ENCODE peak calls at places on chromosomes 2 and 18, in six cellular contexts. One of them, this sample, is unnamed.

GRCh38 chr2:17300141-17300540 is 218.1 kb downstream of the RAD51AP2 start:
- DNase-seq in IMR-90: peak
- DNase-seq in right lobe of liver: no peak
- DNase-seq in transverse colon: no peak
- DNase-seq in MM.1S: no peak
- DNase-seq in heart left ventricle: no peak
- DNase-seq in this sample: no peak

GRCh38 chr2:190819835-190820234 is 60.8 kb upstream of the GLS start:
- DNase-seq in right lobe of liver: no peak
- DNase-seq in transverse colon: no peak
- DNase-seq in heart left ventricle: no peak
- DNase-seq in IMR-90: peak
- DNase-seq in MM.1S: no peak
- DNase-seq in this sample: no peak

GRCh38 chr2:132652501-132652900 is 17.5 kb downstream of the LYPD1 start:
- DNase-seq in IMR-90: no peak
- DNase-seq in right lobe of liver: no peak
- DNase-seq in MM.1S: no peak
- DNase-seq in heart left ventricle: no peak
- DNase-seq in transverse colon: no peak
- DNase-seq in this sample: no peak

GRCh38 chr2:241767464-241768250 is 9.0 kb upstream of the GAL3ST2 start:
- DNase-seq in IMR-90: no peak
- DNase-seq in right lobe of liver: no peak
- DNase-seq in MM.1S: no peak
- DNase-seq in transverse colon: no peak
- DNase-seq in heart left ventricle: no peak
- DNase-seq in this sample: no peak

GRCh38 chr18:37483221-37483971 is 82.2 kb downstream of the CELF4 start:
- DNase-seq in transverse colon: no peak
- DNase-seq in right lobe of liver: no peak
- DNase-seq in IMR-90: peak
- DNase-seq in heart left ventricle: no peak
- DNase-seq in MM.1S: peak
- DNase-seq in this sample: no peak

GRCh38 chr2:25936889-25937545 is 45.3 kb downstream of the KIF3C start:
- DNase-seq in right lobe of liver: no peak
- DNase-seq in IMR-90: no peak
- DNase-seq in heart left ventricle: no peak
- DNase-seq in transverse colon: no peak
- DNase-seq in MM.1S: no peak
- DNase-seq in this sample: peak

GRCh38 chr18:11518788-11519685 is 90.4 kb upstream of the SLC35G4 start:
- DNase-seq in right lobe of liver: peak
- DNase-seq in heart left ventricle: no peak
- DNase-seq in transverse colon: peak
- DNase-seq in IMR-90: peak
- DNase-seq in MM.1S: peak
- DNase-seq in this sample: no peak

GRCh38 chr18:32441536-32441935 is 29.1 kb downstream of the GAREM1 start:
- DNase-seq in heart left ventricle: no peak
- DNase-seq in right lobe of liver: no peak
- DNase-seq in transverse colon: no peak
- DNase-seq in MM.1S: no peak
- DNase-seq in IMR-90: no peak
- DNase-seq in this sample: no peak

GRCh38 chr2:178819992-178820391 is 12.8 kb upstream of the TTN start:
- DNase-seq in heart left ventricle: peak
- DNase-seq in transverse colon: no peak
- DNase-seq in MM.1S: peak
- DNase-seq in IMR-90: no peak
- DNase-seq in right lobe of liver: no peak
- DNase-seq in this sample: no peak

GRCh38 chr18:50051288-50051687 is 143.7 kb downstream of the MYO5B start:
- DNase-seq in IMR-90: no peak
- DNase-seq in heart left ventricle: no peak
- DNase-seq in MM.1S: no peak
- DNase-seq in right lobe of liver: no peak
- DNase-seq in transverse colon: no peak
- DNase-seq in this sample: no peak

DNA sequence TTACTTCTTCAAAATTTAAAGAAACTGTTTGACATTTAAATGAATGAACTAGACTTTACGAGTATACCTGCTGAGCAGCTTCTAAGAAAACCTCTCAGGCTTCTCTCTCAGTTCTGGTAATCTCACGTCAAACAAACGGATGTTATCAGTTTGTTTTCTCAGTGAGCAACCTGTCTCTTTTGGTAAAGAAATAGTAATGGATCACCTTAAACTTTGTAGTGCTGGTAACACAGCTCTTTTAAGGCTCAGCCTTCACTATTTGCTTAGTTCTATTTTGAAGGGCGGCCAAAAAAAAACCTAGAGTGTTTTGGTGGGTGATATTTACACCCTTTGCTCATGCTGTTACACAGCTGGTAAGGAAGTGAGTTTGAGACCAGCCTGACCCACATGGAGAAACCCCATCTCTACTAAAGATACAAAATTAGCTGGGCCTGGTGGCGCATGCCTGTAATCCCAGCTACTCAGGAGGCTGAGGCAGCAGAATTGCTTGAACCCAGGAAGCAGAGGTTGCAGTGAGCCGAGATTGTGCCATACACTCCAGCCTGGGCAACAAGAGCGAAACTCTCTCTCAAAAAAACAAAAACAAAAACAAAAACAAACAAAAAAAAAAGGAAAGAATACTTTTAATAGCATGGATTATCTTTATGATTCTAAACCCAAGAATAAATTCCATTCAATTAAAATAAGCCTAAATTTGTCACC is 15.9 kb downstream of the FN1 start:
- DNase-seq in transverse colon: no peak
- DNase-seq in heart left ventricle: no peak
- DNase-seq in MM.1S: no peak
- DNase-seq in IMR-90: no peak
- DNase-seq in right lobe of liver: no peak
- DNase-seq in this sample: no peak
- H3K4me3 ChIP-seq in transverse colon: no peak
- H3K4me3 ChIP-seq in heart left ventricle: no peak
- H3K4me3 ChIP-seq in MM.1S: no peak
- H3K4me3 ChIP-seq in IMR-90: no peak
- H3K4me3 ChIP-seq in right lobe of liver: no peak
- H3K4me3 ChIP-seq in this sample: no peak

DNA sequence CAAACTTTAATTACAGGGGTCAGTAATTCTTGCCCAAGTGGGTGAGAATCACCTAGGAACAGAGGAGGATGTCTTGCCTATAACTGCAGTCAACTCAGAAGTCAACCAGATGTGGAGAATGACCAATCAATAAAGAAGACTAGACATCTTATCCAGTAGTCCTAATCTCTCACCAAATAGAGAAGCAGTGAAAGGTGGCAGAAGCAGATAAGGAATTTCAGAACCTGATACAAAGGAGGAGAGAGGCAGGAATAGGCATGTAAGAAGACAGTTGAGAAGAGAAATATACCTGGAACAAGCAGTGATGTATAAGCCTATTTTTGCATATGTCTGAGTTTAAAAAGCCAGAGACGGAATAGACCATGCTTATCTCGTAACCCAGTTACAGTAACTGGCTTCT is 401.2 kb downstream of the SUCLG1 start:
- DNase-seq in heart left ventricle: no peak
- DNase-seq in right lobe of liver: no peak
- DNase-seq in IMR-90: no peak
- DNase-seq in MM.1S: no peak
- DNase-seq in transverse colon: no peak
- DNase-seq in this sample: no peak
- H3K27ac ChIP-seq in heart left ventricle: no peak
- H3K27ac ChIP-seq in right lobe of liver: no peak
- H3K27ac ChIP-seq in IMR-90: no peak
- H3K27ac ChIP-seq in MM.1S: no peak
- H3K27ac ChIP-seq in transverse colon: no peak
- H3K27ac ChIP-seq in this sample: no peak

DNA sequence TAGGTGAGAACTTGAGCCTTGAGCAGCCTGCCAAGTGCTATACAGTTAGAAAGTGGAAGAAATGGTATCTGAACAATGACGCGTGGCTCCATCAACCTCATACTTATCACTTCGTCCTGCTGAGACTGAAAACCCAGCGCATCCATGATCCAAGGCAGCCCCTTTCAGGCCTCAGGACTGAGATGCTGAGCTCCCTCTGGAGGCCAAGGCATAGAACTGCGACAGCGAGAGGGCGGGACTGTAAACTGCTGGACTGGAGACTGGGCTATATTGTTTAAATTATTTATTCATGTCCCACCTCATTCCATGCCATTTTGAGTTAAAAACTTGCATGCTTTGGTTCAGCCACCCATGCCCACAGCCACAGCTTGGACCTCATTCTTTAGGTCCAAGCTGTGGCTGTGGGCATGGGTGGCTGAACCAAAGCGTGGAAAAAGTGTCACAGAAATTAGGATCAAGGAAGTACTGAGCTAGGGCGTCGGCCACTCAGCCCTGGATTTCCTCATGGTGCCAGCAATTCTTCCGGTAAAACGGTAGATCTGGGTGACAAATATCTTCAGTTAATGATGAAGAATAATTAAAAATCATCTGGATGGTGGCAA is 195.5 kb downstream of the L3MBTL4 start:
- DNase-seq in heart left ventricle: no peak
- DNase-seq in MM.1S: peak
- DNase-seq in IMR-90: peak
- DNase-seq in right lobe of liver: no peak
- DNase-seq in transverse colon: no peak
- DNase-seq in this sample: no peak
- TF ChIP-seq CTCF in heart left ventricle: peak
- TF ChIP-seq CTCF in MM.1S: peak
- TF ChIP-seq CTCF in IMR-90: peak
- TF ChIP-seq CTCF in right lobe of liver: peak
- TF ChIP-seq CTCF in transverse colon: peak
- TF ChIP-seq CTCF in this sample: peak

GRCh38 chr2:129299756-129300155 is 679.7 kb upstream of the RAB6C start:
- DNase-seq in MM.1S: no peak
- DNase-seq in heart left ventricle: no peak
- DNase-seq in right lobe of liver: no peak
- DNase-seq in IMR-90: no peak
- DNase-seq in transverse colon: no peak
- DNase-seq in this sample: no peak

GRCh38 chr2:129302815-129303214 is 676.7 kb upstream of the RAB6C start:
- DNase-seq in right lobe of liver: no peak
- DNase-seq in heart left ventricle: no peak
- DNase-seq in IMR-90: no peak
- DNase-seq in transverse colon: no peak
- DNase-seq in MM.1S: no peak
- DNase-seq in this sample: no peak

GRCh38 chr2:129300456-129300855 is 679.0 kb upstream of the RAB6C start:
- DNase-seq in MM.1S: no peak
- DNase-seq in IMR-90: no peak
- DNase-seq in transverse colon: no peak
- DNase-seq in right lobe of liver: no peak
- DNase-seq in heart left ventricle: no peak
- DNase-seq in this sample: no peak

GRCh38 chr2:129301431-129301913 is 678.0 kb upstream of the RAB6C start:
- DNase-seq in IMR-90: no peak
- DNase-seq in heart left ventricle: no peak
- DNase-seq in MM.1S: no peak
- DNase-seq in transverse colon: no peak
- DNase-seq in right lobe of liver: no peak
- DNase-seq in this sample: no peak

GRCh38 chr2:129302106-129302505 is 677.4 kb upstream of the RAB6C start:
- DNase-seq in heart left ventricle: no peak
- DNase-seq in right lobe of liver: no peak
- DNase-seq in transverse colon: no peak
- DNase-seq in IMR-90: no peak
- DNase-seq in MM.1S: no peak
- DNase-seq in this sample: no peak
- H3K4me3 ChIP-seq in heart left ventricle: no peak
- H3K4me3 ChIP-seq in right lobe of liver: no peak
- H3K4me3 ChIP-seq in transverse colon: no peak
- H3K4me3 ChIP-seq in IMR-90: no peak
- H3K4me3 ChIP-seq in MM.1S: no peak
- H3K4me3 ChIP-seq in this sample: no peak

GRCh38 chr2:12548906-12549305 is 167.8 kb upstream of the TRIB2 start:
- DNase-seq in transverse colon: no peak
- DNase-seq in right lobe of liver: no peak
- DNase-seq in heart left ventricle: no peak
- DNase-seq in MM.1S: no peak
- DNase-seq in IMR-90: no peak
- DNase-seq in this sample: no peak
- H3K27ac ChIP-seq in transverse colon: no peak
- H3K27ac ChIP-seq in right lobe of liver: no peak
- H3K27ac ChIP-seq in heart left ventricle: no peak
- H3K27ac ChIP-seq in MM.1S: no peak
- H3K27ac ChIP-seq in IMR-90: no peak
- H3K27ac ChIP-seq in this sample: no peak

DNA sequence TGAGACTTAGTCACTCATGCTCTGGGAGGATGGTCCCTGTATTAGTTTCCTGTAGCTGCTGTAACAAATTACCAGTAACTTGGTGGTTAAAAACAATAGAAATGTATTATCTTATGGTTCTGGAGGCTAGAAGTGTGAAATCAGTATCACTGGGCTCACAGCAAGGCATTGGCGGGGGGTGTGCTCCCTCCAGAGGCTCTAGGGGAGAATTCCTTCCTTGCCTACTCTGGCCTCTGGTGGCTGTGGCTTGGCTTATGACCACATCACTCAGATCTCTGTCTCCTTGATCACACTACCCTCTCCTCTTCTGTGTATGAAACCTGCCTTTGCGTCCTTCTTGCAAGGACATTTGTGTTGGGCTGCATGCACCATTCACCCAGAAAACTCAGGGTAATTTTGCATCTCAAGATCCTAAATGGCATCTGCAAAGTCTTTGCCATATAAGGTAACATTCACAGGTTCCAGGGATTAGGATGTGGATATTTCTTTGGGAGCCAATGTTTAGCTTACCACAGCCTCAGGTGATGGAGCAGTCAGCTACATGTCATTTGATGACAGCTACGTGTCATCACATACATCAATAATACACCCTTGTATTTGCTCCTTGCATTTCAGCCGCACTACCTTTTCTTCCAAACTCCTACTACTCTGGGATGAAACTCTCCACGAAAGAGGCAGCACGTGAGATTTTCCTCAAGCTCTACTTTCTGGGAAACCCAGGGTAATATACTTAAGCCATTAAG is 49.6 kb upstream of the POU3F3 start:
- DNase-seq in transverse colon: no peak
- DNase-seq in IMR-90: no peak
- DNase-seq in heart left ventricle: no peak
- DNase-seq in MM.1S: no peak
- DNase-seq in right lobe of liver: no peak
- DNase-seq in this sample: no peak
- TF ChIP-seq CTCF in transverse colon: no peak
- TF ChIP-seq CTCF in IMR-90: no peak
- TF ChIP-seq CTCF in heart left ventricle: no peak
- TF ChIP-seq CTCF in MM.1S: no peak
- TF ChIP-seq CTCF in right lobe of liver: no peak
- TF ChIP-seq CTCF in this sample: no peak

This sample was measured in dorsolateral prefrontal cortex.